ENCODE peak calls at places on chromosomes 7 and 10, in four cellular contexts. One of them, this sample, is unnamed.

GRCh38 chr7:121499526-121500123 is 103.5 kb upstream of the FAM3C start:
- DNase-seq in neural crest cell: no peak
- DNase-seq in right atrium auricular region: no peak
- DNase-seq in NCI-H1417: no peak
- DNase-seq in this sample: no peak

GRCh38 chr7:134293029-134293740 is 23.5 kb downstream of the SLC35B4 start:
- DNase-seq in neural crest cell: no peak
- DNase-seq in right atrium auricular region: no peak
- DNase-seq in NCI-H1417: no peak
- DNase-seq in this sample: no peak

GRCh38 chr7:3899559-3899991 is 598.5 kb downstream of the SDK1 start:
- DNase-seq in neural crest cell: no peak
- DNase-seq in right atrium auricular region: no peak
- DNase-seq in NCI-H1417: no peak
- DNase-seq in this sample: no peak

GRCh38 chr10:69382382-69383117 is 34.2 kb downstream of the TACR2 start:
- DNase-seq in neural crest cell: no peak
- DNase-seq in right atrium auricular region: no peak
- DNase-seq in NCI-H1417: no peak
- DNase-seq in this sample: no peak

GRCh38 chr10:2982146-2982545 is 85.2 kb upstream of the PFKP start:
- DNase-seq in neural crest cell: no peak
- DNase-seq in right atrium auricular region: no peak
- DNase-seq in NCI-H1417: no peak
- DNase-seq in this sample: no peak

GRCh38 chr10:128047337-128047736 is 78.9 kb downstream of the MKI67 start:
- DNase-seq in neural crest cell: no peak
- DNase-seq in right atrium auricular region: peak
- DNase-seq in NCI-H1417: no peak
- DNase-seq in this sample: peak

GRCh38 chr7:38953971-38954370 is 23.7 kb upstream of the POU6F2 start:
- DNase-seq in neural crest cell: no peak
- DNase-seq in right atrium auricular region: no peak
- DNase-seq in NCI-H1417: no peak
- DNase-seq in this sample: no peak

GRCh38 chr10:49220031-49220430 is 31.8 kb upstream of the TMEM273 start:
- DNase-seq in neural crest cell: no peak
- DNase-seq in right atrium auricular region: no peak
- DNase-seq in NCI-H1417: no peak
- DNase-seq in this sample: no peak

GRCh38 chr10:68603766-68604165 is 43.6 kb downstream of the TET1 start:
- DNase-seq in neural crest cell: no peak
- DNase-seq in right atrium auricular region: no peak
- DNase-seq in NCI-H1417: no peak
- DNase-seq in this sample: no peak

GRCh38 chr7:156652886-156653568 is 12.5 kb downstream of the RNF32 start:
- DNase-seq in neural crest cell: no peak
- DNase-seq in right atrium auricular region: no peak
- DNase-seq in NCI-H1417: no peak
- DNase-seq in this sample: no peak

GRCh38 chr7:39238209-39238869 is 260.6 kb downstream of the POU6F2 start:
- DNase-seq in neural crest cell: no peak
- DNase-seq in right atrium auricular region: no peak
- DNase-seq in NCI-H1417: no peak
- DNase-seq in this sample: no peak

GRCh38 chr10:61257956-61258496 is 195.2 kb downstream of the TMEM26 start:
- DNase-seq in neural crest cell: no peak
- DNase-seq in right atrium auricular region: no peak
- DNase-seq in NCI-H1417: no peak
- DNase-seq in this sample: no peak

GRCh38 chr10:13219685-13220670 is 14.2 kb downstream of the UCMA start:
- DNase-seq in neural crest cell: no peak
- DNase-seq in right atrium auricular region: no peak
- DNase-seq in NCI-H1417: no peak
- DNase-seq in this sample: no peak

GRCh38 chr7:149690688-149691446 is 82.5 kb downstream of the ZNF467 start:
- DNase-seq in neural crest cell: peak
- DNase-seq in right atrium auricular region: peak
- DNase-seq in NCI-H1417: no peak
- DNase-seq in this sample: peak

GRCh38 chr10:21396889-21397288 is 128.6 kb downstream of the SKIDA1 start:
- DNase-seq in neural crest cell: no peak
- DNase-seq in right atrium auricular region: no peak
- DNase-seq in NCI-H1417: no peak
- DNase-seq in this sample: no peak

GRCh38 chr7:22008011-22008410 is 62.3 kb upstream of the CDCA7L start:
- DNase-seq in neural crest cell: no peak
- DNase-seq in right atrium auricular region: no peak
- DNase-seq in NCI-H1417: no peak
- DNase-seq in this sample: no peak

GRCh38 chr7:25849361-25850184 is 302.4 kb upstream of the NFE2L3 start:
- DNase-seq in neural crest cell: no peak
- DNase-seq in right atrium auricular region: peak
- DNase-seq in NCI-H1417: no peak
- DNase-seq in this sample: no peak